ENCODE peak calls at places on chromosomes 16 and 17, in nine cellular contexts. One of them, this sample, is unnamed.

GRCh38 chr17:1181769-1182137 is 2.0 kb upstream of the ABR start:
- DNase-seq in T follicular helper cell: no peak
- DNase-seq in mucosa of gallbladder: no peak
- DNase-seq in activated T-helper 1 cell treated with anti-CD3 and anti-CD28 coated beads, Interleukin-2, amount 50 U/mL, for 16 hours: no peak
- DNase-seq in CD4-positive, CD25-positive, alpha-beta regulatory T cell: no peak
- DNase-seq in AG04449: peak; percentile 44
- DNase-seq in body of pancreas: no peak
- DNase-seq in NCI-H2081: no peak
- DNase-seq in AG04450: no peak
- DNase-seq in this sample: no peak

GRCh38 chr17:75488693-75489510 is 26.4 kb downstream of the CASKIN2 start:
- DNase-seq in T follicular helper cell: no peak
- DNase-seq in mucosa of gallbladder: no peak
- DNase-seq in activated T-helper 1 cell treated with anti-CD3 and anti-CD28 coated beads, Interleukin-2, amount 50 U/mL, for 16 hours: no peak
- DNase-seq in CD4-positive, CD25-positive, alpha-beta regulatory T cell: no peak
- DNase-seq in AG04449: no peak
- DNase-seq in body of pancreas: peak; percentile 4
- DNase-seq in NCI-H2081: no peak
- DNase-seq in AG04450: no peak
- DNase-seq in this sample: no peak

GRCh38 chr17:44184212-44184810 is 2.5 kb upstream of the TMUB2 start:
- DNase-seq in T follicular helper cell: no peak
- DNase-seq in mucosa of gallbladder: no peak
- DNase-seq in activated T-helper 1 cell treated with anti-CD3 and anti-CD28 coated beads, Interleukin-2, amount 50 U/mL, for 16 hours: no peak
- DNase-seq in CD4-positive, CD25-positive, alpha-beta regulatory T cell: no peak
- DNase-seq in AG04449: no peak
- DNase-seq in body of pancreas: no peak
- DNase-seq in NCI-H2081: no peak
- DNase-seq in AG04450: no peak
- DNase-seq in this sample: no peak

GRCh38 chr16:12515771-12516170 is 287.9 kb downstream of the CPPED1 start:
- DNase-seq in T follicular helper cell: no peak
- DNase-seq in mucosa of gallbladder: no peak
- DNase-seq in activated T-helper 1 cell treated with anti-CD3 and anti-CD28 coated beads, Interleukin-2, amount 50 U/mL, for 16 hours: no peak
- DNase-seq in CD4-positive, CD25-positive, alpha-beta regulatory T cell: no peak
- DNase-seq in AG04449: no peak
- DNase-seq in body of pancreas: no peak
- DNase-seq in NCI-H2081: no peak
- DNase-seq in AG04450: no peak
- DNase-seq in this sample: no peak

GRCh38 chr16:10939649-10940206 is 2.5 kb downstream of the DEXI start:
- DNase-seq in T follicular helper cell: no peak
- DNase-seq in mucosa of gallbladder: no peak
- DNase-seq in activated T-helper 1 cell treated with anti-CD3 and anti-CD28 coated beads, Interleukin-2, amount 50 U/mL, for 16 hours: no peak
- DNase-seq in CD4-positive, CD25-positive, alpha-beta regulatory T cell: no peak
- DNase-seq in AG04449: no peak
- DNase-seq in body of pancreas: no peak
- DNase-seq in NCI-H2081: no peak
- DNase-seq in AG04450: no peak
- DNase-seq in this sample: no peak

GRCh38 chr17:1413281-1413791 is 13.3 kb upstream of the YWHAE start:
- DNase-seq in T follicular helper cell: no peak
- DNase-seq in mucosa of gallbladder: peak; percentile 92
- DNase-seq in activated T-helper 1 cell treated with anti-CD3 and anti-CD28 coated beads, Interleukin-2, amount 50 U/mL, for 16 hours: no peak
- DNase-seq in CD4-positive, CD25-positive, alpha-beta regulatory T cell: no peak
- DNase-seq in AG04449: no peak
- DNase-seq in body of pancreas: peak; percentile 89
- DNase-seq in NCI-H2081: peak; percentile 50
- DNase-seq in AG04450: no peak
- DNase-seq in this sample: peak; percentile 60

GRCh38 chr17:40022961-40023541 is 7.8 kb downstream of the CSF3 start:
- DNase-seq in T follicular helper cell: no peak
- DNase-seq in mucosa of gallbladder: no peak
- DNase-seq in activated T-helper 1 cell treated with anti-CD3 and anti-CD28 coated beads, Interleukin-2, amount 50 U/mL, for 16 hours: no peak
- DNase-seq in CD4-positive, CD25-positive, alpha-beta regulatory T cell: no peak
- DNase-seq in AG04449: no peak
- DNase-seq in body of pancreas: peak; percentile 39
- DNase-seq in NCI-H2081: peak; percentile 69
- DNase-seq in AG04450: no peak
- DNase-seq in this sample: no peak

GRCh38 chr16:27171584-27171983 is 31.7 kb upstream of the KDM8 start:
- DNase-seq in T follicular helper cell: no peak
- DNase-seq in mucosa of gallbladder: no peak
- DNase-seq in activated T-helper 1 cell treated with anti-CD3 and anti-CD28 coated beads, Interleukin-2, amount 50 U/mL, for 16 hours: no peak
- DNase-seq in CD4-positive, CD25-positive, alpha-beta regulatory T cell: no peak
- DNase-seq in AG04449: no peak
- DNase-seq in body of pancreas: no peak
- DNase-seq in NCI-H2081: no peak
- DNase-seq in AG04450: no peak
- DNase-seq in this sample: no peak

GRCh38 chr17:80750263-80750662 is 205.6 kb downstream of the RPTOR start:
- DNase-seq in T follicular helper cell: no peak
- DNase-seq in mucosa of gallbladder: no peak
- DNase-seq in activated T-helper 1 cell treated with anti-CD3 and anti-CD28 coated beads, Interleukin-2, amount 50 U/mL, for 16 hours: no peak
- DNase-seq in CD4-positive, CD25-positive, alpha-beta regulatory T cell: no peak
- DNase-seq in AG04449: no peak
- DNase-seq in body of pancreas: no peak
- DNase-seq in NCI-H2081: no peak
- DNase-seq in AG04450: no peak
- DNase-seq in this sample: no peak

GRCh38 chr17:42378597-42379594 is 9.3 kb downstream of the STAT3 start:
- DNase-seq in T follicular helper cell: no peak
- DNase-seq in mucosa of gallbladder: no peak
- DNase-seq in activated T-helper 1 cell treated with anti-CD3 and anti-CD28 coated beads, Interleukin-2, amount 50 U/mL, for 16 hours: no peak
- DNase-seq in CD4-positive, CD25-positive, alpha-beta regulatory T cell: peak; percentile 35
- DNase-seq in AG04449: no peak
- DNase-seq in body of pancreas: peak; percentile 34
- DNase-seq in NCI-H2081: peak; percentile 67
- DNase-seq in AG04450: no peak
- DNase-seq in this sample: no peak

GRCh38 chr17:7551396-7551795 is 2.5 kb downstream of the TNFSF12 start:
- DNase-seq in T follicular helper cell: no peak
- DNase-seq in mucosa of gallbladder: no peak
- DNase-seq in activated T-helper 1 cell treated with anti-CD3 and anti-CD28 coated beads, Interleukin-2, amount 50 U/mL, for 16 hours: no peak
- DNase-seq in CD4-positive, CD25-positive, alpha-beta regulatory T cell: no peak
- DNase-seq in AG04449: no peak
- DNase-seq in body of pancreas: no peak
- DNase-seq in NCI-H2081: no peak
- DNase-seq in AG04450: no peak
- DNase-seq in this sample: no peak

GRCh38 chr16:11050954-11051353 is 106.6 kb downstream of the CLEC16A start:
- DNase-seq in T follicular helper cell: no peak
- DNase-seq in mucosa of gallbladder: no peak
- DNase-seq in activated T-helper 1 cell treated with anti-CD3 and anti-CD28 coated beads, Interleukin-2, amount 50 U/mL, for 16 hours: no peak
- DNase-seq in CD4-positive, CD25-positive, alpha-beta regulatory T cell: no peak
- DNase-seq in AG04449: no peak
- DNase-seq in body of pancreas: no peak
- DNase-seq in NCI-H2081: peak; percentile 33
- DNase-seq in AG04450: no peak
- DNase-seq in this sample: no peak

GRCh38 chr17:52106638-52107261 is 51.8 kb downstream of the CA10 start:
- DNase-seq in T follicular helper cell: no peak
- DNase-seq in mucosa of gallbladder: peak; percentile 30
- DNase-seq in activated T-helper 1 cell treated with anti-CD3 and anti-CD28 coated beads, Interleukin-2, amount 50 U/mL, for 16 hours: no peak
- DNase-seq in CD4-positive, CD25-positive, alpha-beta regulatory T cell: peak; percentile 39
- DNase-seq in AG04449: no peak
- DNase-seq in body of pancreas: peak; percentile 73
- DNase-seq in NCI-H2081: peak; percentile 50
- DNase-seq in AG04450: no peak
- DNase-seq in this sample: peak; percentile 13

GRCh38 chr17:47265983-47266541 is 12.4 kb downstream of the ITGB3 start:
- DNase-seq in T follicular helper cell: no peak
- DNase-seq in mucosa of gallbladder: no peak
- DNase-seq in activated T-helper 1 cell treated with anti-CD3 and anti-CD28 coated beads, Interleukin-2, amount 50 U/mL, for 16 hours: no peak
- DNase-seq in CD4-positive, CD25-positive, alpha-beta regulatory T cell: no peak
- DNase-seq in AG04449: no peak
- DNase-seq in body of pancreas: no peak
- DNase-seq in NCI-H2081: no peak
- DNase-seq in AG04450: no peak
- DNase-seq in this sample: no peak

GRCh38 chr17:68319420-68320162 is 28.3 kb downstream of the ARSG start:
- DNase-seq in T follicular helper cell: no peak
- DNase-seq in mucosa of gallbladder: no peak
- DNase-seq in activated T-helper 1 cell treated with anti-CD3 and anti-CD28 coated beads, Interleukin-2, amount 50 U/mL, for 16 hours: no peak
- DNase-seq in CD4-positive, CD25-positive, alpha-beta regulatory T cell: no peak
- DNase-seq in AG04449: no peak
- DNase-seq in body of pancreas: no peak
- DNase-seq in NCI-H2081: no peak
- DNase-seq in AG04450: no peak
- DNase-seq in this sample: no peak

GRCh38 chr17:63751806-63752205 is 10.2 kb upstream of the STRADA start:
- DNase-seq in T follicular helper cell: peak; percentile 3
- DNase-seq in mucosa of gallbladder: no peak
- DNase-seq in activated T-helper 1 cell treated with anti-CD3 and anti-CD28 coated beads, Interleukin-2, amount 50 U/mL, for 16 hours: no peak
- DNase-seq in CD4-positive, CD25-positive, alpha-beta regulatory T cell: peak; percentile 62
- DNase-seq in AG04449: no peak
- DNase-seq in body of pancreas: peak; percentile 13
- DNase-seq in NCI-H2081: no peak
- DNase-seq in AG04450: no peak
- DNase-seq in this sample: no peak

GRCh38 chr17:4440690-4441686 is 7.2 kb downstream of the SPNS3 start:
- DNase-seq in T follicular helper cell: no peak
- DNase-seq in mucosa of gallbladder: no peak
- DNase-seq in activated T-helper 1 cell treated with anti-CD3 and anti-CD28 coated beads, Interleukin-2, amount 50 U/mL, for 16 hours: no peak
- DNase-seq in CD4-positive, CD25-positive, alpha-beta regulatory T cell: no peak
- DNase-seq in AG04449: no peak
- DNase-seq in body of pancreas: peak; percentile 35
- DNase-seq in NCI-H2081: peak; percentile 44
- DNase-seq in AG04450: no peak
- DNase-seq in this sample: no peak

GRCh38 chr16:2026461-2027023 is at the start of gene NHERF2:
- DNase-seq in T follicular helper cell: no peak
- DNase-seq in mucosa of gallbladder: no peak
- DNase-seq in activated T-helper 1 cell treated with anti-CD3 and anti-CD28 coated beads, Interleukin-2, amount 50 U/mL, for 16 hours: no peak
- DNase-seq in CD4-positive, CD25-positive, alpha-beta regulatory T cell: peak; percentile 27
- DNase-seq in AG04449: no peak
- DNase-seq in body of pancreas: peak; percentile 69
- DNase-seq in NCI-H2081: peak; percentile 9
- DNase-seq in AG04450: no peak
- DNase-seq in this sample: no peak

GRCh38 chr16:1614226-1615102 is 2.3 kb downstream of the CRAMP1 start:
- DNase-seq in T follicular helper cell: no peak
- DNase-seq in mucosa of gallbladder: no peak
- DNase-seq in activated T-helper 1 cell treated with anti-CD3 and anti-CD28 coated beads, Interleukin-2, amount 50 U/mL, for 16 hours: no peak
- DNase-seq in CD4-positive, CD25-positive, alpha-beta regulatory T cell: peak; percentile 26
- DNase-seq in AG04449: no peak
- DNase-seq in body of pancreas: peak; percentile 34
- DNase-seq in NCI-H2081: peak; percentile 10
- DNase-seq in AG04450: no peak
- DNase-seq in this sample: no peak

GRCh38 chr17:740240-741055 is 8.1 kb downstream of the TLCD3A start:
- DNase-seq in T follicular helper cell: no peak
- DNase-seq in mucosa of gallbladder: peak; percentile 23
- DNase-seq in activated T-helper 1 cell treated with anti-CD3 and anti-CD28 coated beads, Interleukin-2, amount 50 U/mL, for 16 hours: no peak
- DNase-seq in CD4-positive, CD25-positive, alpha-beta regulatory T cell: peak; percentile 46
- DNase-seq in AG04449: no peak
- DNase-seq in body of pancreas: no peak
- DNase-seq in NCI-H2081: no peak
- DNase-seq in AG04450: no peak
- DNase-seq in this sample: no peak

GRCh38 chr16:30087181-30087898 is 4.4 kb downstream of the TBX6 start:
- DNase-seq in T follicular helper cell: no peak
- DNase-seq in mucosa of gallbladder: no peak
- DNase-seq in activated T-helper 1 cell treated with anti-CD3 and anti-CD28 coated beads, Interleukin-2, amount 50 U/mL, for 16 hours: no peak
- DNase-seq in CD4-positive, CD25-positive, alpha-beta regulatory T cell: no peak
- DNase-seq in AG04449: no peak
- DNase-seq in body of pancreas: no peak
- DNase-seq in NCI-H2081: no peak
- DNase-seq in AG04450: no peak
- DNase-seq in this sample: no peak

GRCh38 chr17:2400474-2400866 is 390 bp downstream of the MNT start:
- DNase-seq in T follicular helper cell: peak; percentile 43
- DNase-seq in mucosa of gallbladder: peak; percentile 56
- DNase-seq in activated T-helper 1 cell treated with anti-CD3 and anti-CD28 coated beads, Interleukin-2, amount 50 U/mL, for 16 hours: peak; percentile 46
- DNase-seq in CD4-positive, CD25-positive, alpha-beta regulatory T cell: peak; percentile 70
- DNase-seq in AG04449: no peak
- DNase-seq in body of pancreas: peak; percentile 63
- DNase-seq in NCI-H2081: peak; percentile 36
- DNase-seq in AG04450: no peak
- DNase-seq in this sample: no peak

GRCh38 chr17:49235896-49236295 is 5.3 kb upstream of the PHOSPHO1 start:
- DNase-seq in T follicular helper cell: no peak
- DNase-seq in mucosa of gallbladder: no peak
- DNase-seq in activated T-helper 1 cell treated with anti-CD3 and anti-CD28 coated beads, Interleukin-2, amount 50 U/mL, for 16 hours: no peak
- DNase-seq in CD4-positive, CD25-positive, alpha-beta regulatory T cell: no peak
- DNase-seq in AG04449: no peak
- DNase-seq in body of pancreas: no peak
- DNase-seq in NCI-H2081: no peak
- DNase-seq in AG04450: no peak
- DNase-seq in this sample: no peak

GRCh38 chr16:81060576-81061306 is 16.3 kb downstream of the C16orf46 start:
- DNase-seq in T follicular helper cell: no peak
- DNase-seq in mucosa of gallbladder: no peak
- DNase-seq in activated T-helper 1 cell treated with anti-CD3 and anti-CD28 coated beads, Interleukin-2, amount 50 U/mL, for 16 hours: no peak
- DNase-seq in CD4-positive, CD25-positive, alpha-beta regulatory T cell: no peak
- DNase-seq in AG04449: no peak
- DNase-seq in body of pancreas: no peak
- DNase-seq in NCI-H2081: no peak
- DNase-seq in AG04450: no peak
- DNase-seq in this sample: no peak

GRCh38 chr16:15993946-15994665 is 44.7 kb downstream of the ABCC1 start:
- DNase-seq in T follicular helper cell: no peak
- DNase-seq in mucosa of gallbladder: no peak
- DNase-seq in activated T-helper 1 cell treated with anti-CD3 and anti-CD28 coated beads, Interleukin-2, amount 50 U/mL, for 16 hours: no peak
- DNase-seq in CD4-positive, CD25-positive, alpha-beta regulatory T cell: no peak
- DNase-seq in AG04449: no peak
- DNase-seq in body of pancreas: no peak
- DNase-seq in NCI-H2081: no peak
- DNase-seq in AG04450: no peak
- DNase-seq in this sample: no peak

GRCh38 chr16:73572135-73572534 is 524.2 kb upstream of the ZFHX3 start:
- DNase-seq in T follicular helper cell: no peak
- DNase-seq in mucosa of gallbladder: peak; percentile 33
- DNase-seq in activated T-helper 1 cell treated with anti-CD3 and anti-CD28 coated beads, Interleukin-2, amount 50 U/mL, for 16 hours: no peak
- DNase-seq in CD4-positive, CD25-positive, alpha-beta regulatory T cell: no peak
- DNase-seq in AG04449: no peak
- DNase-seq in body of pancreas: peak; percentile 54
- DNase-seq in NCI-H2081: no peak
- DNase-seq in AG04450: no peak
- DNase-seq in this sample: no peak

GRCh38 chr17:51060396-51060795 is 60.3 kb downstream of the SPAG9 start:
- DNase-seq in T follicular helper cell: no peak
- DNase-seq in mucosa of gallbladder: no peak
- DNase-seq in activated T-helper 1 cell treated with anti-CD3 and anti-CD28 coated beads, Interleukin-2, amount 50 U/mL, for 16 hours: no peak
- DNase-seq in CD4-positive, CD25-positive, alpha-beta regulatory T cell: no peak
- DNase-seq in AG04449: no peak
- DNase-seq in body of pancreas: peak; percentile 45
- DNase-seq in NCI-H2081: no peak
- DNase-seq in AG04450: no peak
- DNase-seq in this sample: no peak

GRCh38 chr16:64440421-64440831 is 681.4 kb downstream of the CDH11 start:
- DNase-seq in T follicular helper cell: no peak
- DNase-seq in mucosa of gallbladder: no peak
- DNase-seq in activated T-helper 1 cell treated with anti-CD3 and anti-CD28 coated beads, Interleukin-2, amount 50 U/mL, for 16 hours: no peak
- DNase-seq in CD4-positive, CD25-positive, alpha-beta regulatory T cell: no peak
- DNase-seq in AG04449: peak; percentile 95
- DNase-seq in body of pancreas: peak; percentile 6
- DNase-seq in NCI-H2081: no peak
- DNase-seq in AG04450: peak; percentile 90
- DNase-seq in this sample: peak; percentile 73

GRCh38 chr17:3972281-3972731 is 8.1 kb upstream of the ATP2A3 start:
- DNase-seq in T follicular helper cell: no peak
- DNase-seq in mucosa of gallbladder: no peak
- DNase-seq in activated T-helper 1 cell treated with anti-CD3 and anti-CD28 coated beads, Interleukin-2, amount 50 U/mL, for 16 hours: no peak
- DNase-seq in CD4-positive, CD25-positive, alpha-beta regulatory T cell: peak; percentile 27
- DNase-seq in AG04449: no peak
- DNase-seq in body of pancreas: no peak
- DNase-seq in NCI-H2081: no peak
- DNase-seq in AG04450: no peak
- DNase-seq in this sample: no peak

GRCh38 chr17:54967621-54968258 is 714 bp downstream of the COX11 start:
- DNase-seq in T follicular helper cell: no peak
- DNase-seq in mucosa of gallbladder: no peak
- DNase-seq in activated T-helper 1 cell treated with anti-CD3 and anti-CD28 coated beads, Interleukin-2, amount 50 U/mL, for 16 hours: no peak
- DNase-seq in CD4-positive, CD25-positive, alpha-beta regulatory T cell: no peak
- DNase-seq in AG04449: no peak
- DNase-seq in body of pancreas: peak; percentile 29
- DNase-seq in NCI-H2081: peak; percentile 24
- DNase-seq in AG04450: no peak
- DNase-seq in this sample: peak; percentile 7

GRCh38 chr17:39404542-39405378 is 3.3 kb upstream of the FBXL20 start:
- DNase-seq in T follicular helper cell: no peak
- DNase-seq in mucosa of gallbladder: no peak
- DNase-seq in activated T-helper 1 cell treated with anti-CD3 and anti-CD28 coated beads, Interleukin-2, amount 50 U/mL, for 16 hours: no peak
- DNase-seq in CD4-positive, CD25-positive, alpha-beta regulatory T cell: peak; percentile 47
- DNase-seq in AG04449: peak; percentile 58
- DNase-seq in body of pancreas: no peak
- DNase-seq in NCI-H2081: no peak
- DNase-seq in AG04450: peak; percentile 53
- DNase-seq in this sample: no peak